ENCODE peak calls at places on chromosomes 2 and 18, in ten cellular contexts. One of them, this sample, is unnamed.

GRCh38 chr2:45649855-45650806 is 1.3 kb upstream of the PRKCE start:
- DNase-seq in AG08396: peak; percentile 82
- DNase-seq in right lobe of liver: peak; percentile 85
- DNase-seq in NCI-H774: peak; percentile 7
- DNase-seq in stimulated activated CD4-positive, alpha-beta T cell treated with anti-CD3 and anti-CD28 coated beads, Interleukin-1b, Interleukin-23, amount 100 ng/mL, for 1 hour: no peak
- DNase-seq in stimulated activated CD8-positive, alpha-beta memory T cell treated with anti-CD3 and anti-CD28 coated beads, Interleukin-15, amount 100 ng/mL, for 24 hours: no peak
- DNase-seq in spleen: peak; percentile 93
- DNase-seq in RCC 7860: no peak
- DNase-seq in tibial artery: peak; percentile 79
- DNase-seq in lower leg skin: peak; percentile 96
- DNase-seq in this sample: no peak

GRCh38 chr2:133204461-133204860 is 363.8 kb downstream of the NCKAP5 start:
- DNase-seq in AG08396: no peak
- DNase-seq in right lobe of liver: no peak
- DNase-seq in NCI-H774: no peak
- DNase-seq in stimulated activated CD4-positive, alpha-beta T cell treated with anti-CD3 and anti-CD28 coated beads, Interleukin-1b, Interleukin-23, amount 100 ng/mL, for 1 hour: no peak
- DNase-seq in stimulated activated CD8-positive, alpha-beta memory T cell treated with anti-CD3 and anti-CD28 coated beads, Interleukin-15, amount 100 ng/mL, for 24 hours: no peak
- DNase-seq in spleen: no peak
- DNase-seq in RCC 7860: no peak
- DNase-seq in tibial artery: no peak
- DNase-seq in lower leg skin: no peak
- DNase-seq in this sample: no peak

GRCh38 chr2:69677914-69678313 is 34.4 kb upstream of the AAK1 start:
- DNase-seq in AG08396: no peak
- DNase-seq in right lobe of liver: no peak
- DNase-seq in NCI-H774: no peak
- DNase-seq in stimulated activated CD4-positive, alpha-beta T cell treated with anti-CD3 and anti-CD28 coated beads, Interleukin-1b, Interleukin-23, amount 100 ng/mL, for 1 hour: no peak
- DNase-seq in stimulated activated CD8-positive, alpha-beta memory T cell treated with anti-CD3 and anti-CD28 coated beads, Interleukin-15, amount 100 ng/mL, for 24 hours: no peak
- DNase-seq in spleen: no peak
- DNase-seq in RCC 7860: no peak
- DNase-seq in tibial artery: no peak
- DNase-seq in lower leg skin: no peak
- DNase-seq in this sample: no peak

GRCh38 chr2:241508510-241509407 is at the start of gene STK25:
- DNase-seq in AG08396: peak; percentile 100
- DNase-seq in right lobe of liver: peak; percentile 98
- DNase-seq in NCI-H774: peak; percentile 97
- DNase-seq in stimulated activated CD4-positive, alpha-beta T cell treated with anti-CD3 and anti-CD28 coated beads, Interleukin-1b, Interleukin-23, amount 100 ng/mL, for 1 hour: peak; percentile 91
- DNase-seq in stimulated activated CD8-positive, alpha-beta memory T cell treated with anti-CD3 and anti-CD28 coated beads, Interleukin-15, amount 100 ng/mL, for 24 hours: peak; percentile 94
- DNase-seq in spleen: peak; percentile 99
- DNase-seq in RCC 7860: peak; percentile 92
- DNase-seq in tibial artery: peak; percentile 96
- DNase-seq in lower leg skin: peak; percentile 99
- DNase-seq in this sample: peak; percentile 90

GRCh38 chr18:48409591-48410094 is 460 bp upstream of the ZBTB7C start:
- DNase-seq in AG08396: peak; percentile 40
- DNase-seq in right lobe of liver: peak; percentile 39
- DNase-seq in NCI-H774: no peak
- DNase-seq in stimulated activated CD4-positive, alpha-beta T cell treated with anti-CD3 and anti-CD28 coated beads, Interleukin-1b, Interleukin-23, amount 100 ng/mL, for 1 hour: no peak
- DNase-seq in stimulated activated CD8-positive, alpha-beta memory T cell treated with anti-CD3 and anti-CD28 coated beads, Interleukin-15, amount 100 ng/mL, for 24 hours: no peak
- DNase-seq in spleen: peak; percentile 77
- DNase-seq in RCC 7860: no peak
- DNase-seq in tibial artery: peak; percentile 41
- DNase-seq in lower leg skin: no peak
- DNase-seq in this sample: no peak

GRCh38 chr18:35042389-35043066 is 1.3 kb downstream of the MAPRE2 start:
- DNase-seq in AG08396: no peak
- DNase-seq in right lobe of liver: no peak
- DNase-seq in NCI-H774: no peak
- DNase-seq in stimulated activated CD4-positive, alpha-beta T cell treated with anti-CD3 and anti-CD28 coated beads, Interleukin-1b, Interleukin-23, amount 100 ng/mL, for 1 hour: no peak
- DNase-seq in stimulated activated CD8-positive, alpha-beta memory T cell treated with anti-CD3 and anti-CD28 coated beads, Interleukin-15, amount 100 ng/mL, for 24 hours: no peak
- DNase-seq in spleen: no peak
- DNase-seq in RCC 7860: no peak
- DNase-seq in tibial artery: no peak
- DNase-seq in lower leg skin: no peak
- DNase-seq in this sample: no peak

GRCh38 chr2:172735646-172736418 is at the start of gene RAPGEF4:
- DNase-seq in AG08396: peak; percentile 66
- DNase-seq in right lobe of liver: peak; percentile 36
- DNase-seq in NCI-H774: peak; percentile 19
- DNase-seq in stimulated activated CD4-positive, alpha-beta T cell treated with anti-CD3 and anti-CD28 coated beads, Interleukin-1b, Interleukin-23, amount 100 ng/mL, for 1 hour: no peak
- DNase-seq in stimulated activated CD8-positive, alpha-beta memory T cell treated with anti-CD3 and anti-CD28 coated beads, Interleukin-15, amount 100 ng/mL, for 24 hours: no peak
- DNase-seq in spleen: no peak
- DNase-seq in RCC 7860: no peak
- DNase-seq in tibial artery: no peak
- DNase-seq in lower leg skin: no peak
- DNase-seq in this sample: no peak

GRCh38 chr2:127197475-127198385 is 22.4 kb downstream of the CYP27C1 start:
- DNase-seq in AG08396: peak; percentile 50
- DNase-seq in right lobe of liver: peak; percentile 82
- DNase-seq in NCI-H774: peak; percentile 60
- DNase-seq in stimulated activated CD4-positive, alpha-beta T cell treated with anti-CD3 and anti-CD28 coated beads, Interleukin-1b, Interleukin-23, amount 100 ng/mL, for 1 hour: no peak
- DNase-seq in stimulated activated CD8-positive, alpha-beta memory T cell treated with anti-CD3 and anti-CD28 coated beads, Interleukin-15, amount 100 ng/mL, for 24 hours: peak; percentile 11
- DNase-seq in spleen: peak; percentile 90
- DNase-seq in RCC 7860: peak; percentile 29
- DNase-seq in tibial artery: no peak
- DNase-seq in lower leg skin: no peak
- DNase-seq in this sample: peak; percentile 25

GRCh38 chr2:34266908-34267697 is 668.0 kb upstream of the FAM98A start:
- DNase-seq in AG08396: no peak
- DNase-seq in right lobe of liver: no peak
- DNase-seq in NCI-H774: no peak
- DNase-seq in stimulated activated CD4-positive, alpha-beta T cell treated with anti-CD3 and anti-CD28 coated beads, Interleukin-1b, Interleukin-23, amount 100 ng/mL, for 1 hour: no peak
- DNase-seq in stimulated activated CD8-positive, alpha-beta memory T cell treated with anti-CD3 and anti-CD28 coated beads, Interleukin-15, amount 100 ng/mL, for 24 hours: no peak
- DNase-seq in spleen: no peak
- DNase-seq in RCC 7860: no peak
- DNase-seq in tibial artery: no peak
- DNase-seq in lower leg skin: no peak
- DNase-seq in this sample: no peak

GRCh38 chr2:45974762-45975408 is 322.3 kb upstream of the EPAS1 start:
- DNase-seq in AG08396: no peak
- DNase-seq in right lobe of liver: no peak
- DNase-seq in NCI-H774: no peak
- DNase-seq in stimulated activated CD4-positive, alpha-beta T cell treated with anti-CD3 and anti-CD28 coated beads, Interleukin-1b, Interleukin-23, amount 100 ng/mL, for 1 hour: no peak
- DNase-seq in stimulated activated CD8-positive, alpha-beta memory T cell treated with anti-CD3 and anti-CD28 coated beads, Interleukin-15, amount 100 ng/mL, for 24 hours: no peak
- DNase-seq in spleen: no peak
- DNase-seq in RCC 7860: no peak
- DNase-seq in tibial artery: no peak
- DNase-seq in lower leg skin: no peak
- DNase-seq in this sample: no peak